ENCODE peak calls at places on chromosomes 13 and 19, in four cellular contexts. One of them, this sample, is unnamed.

GRCh38 chr19:29807178-29807577 is 4.6 kb upstream of the CCNE1 start:
- DNase-seq in caudate nucleus: no peak
- DNase-seq in HFF-Myc: no peak
- DNase-seq in gastrocnemius medialis: no peak
- DNase-seq in this sample: no peak

GRCh38 chr13:105059786-105060185 is 1475.7 kb downstream of the EFNB2 start:
- DNase-seq in HFF-Myc: no peak
- DNase-seq in gastrocnemius medialis: no peak
- DNase-seq in caudate nucleus: no peak
- DNase-seq in this sample: no peak

GRCh38 chr13:67071918-67072598 is 158.1 kb downstream of the PCDH9 start:
- DNase-seq in HFF-Myc: no peak
- DNase-seq in caudate nucleus: no peak
- DNase-seq in gastrocnemius medialis: no peak
- DNase-seq in this sample: no peak

GRCh38 chr13:40043759-40044158 is 388.3 kb downstream of the COG6 start:
- DNase-seq in caudate nucleus: no peak
- DNase-seq in HFF-Myc: no peak
- DNase-seq in gastrocnemius medialis: no peak
- DNase-seq in this sample: no peak

GRCh38 chr19:2602391-2603181 is 99.9 kb downstream of the GNG7 start:
- DNase-seq in caudate nucleus: no peak
- DNase-seq in HFF-Myc: peak; percentile 93
- DNase-seq in gastrocnemius medialis: peak; percentile 56
- DNase-seq in this sample: no peak

GRCh38 chr19:10095622-10095947 is 6.9 kb downstream of the ANGPTL6 start:
- DNase-seq in gastrocnemius medialis: no peak
- DNase-seq in HFF-Myc: no peak
- DNase-seq in caudate nucleus: no peak
- DNase-seq in this sample: no peak

GRCh38 chr13:21256351-21256761 is 79.9 kb downstream of the MRPL57 start:
- DNase-seq in caudate nucleus: no peak
- DNase-seq in HFF-Myc: no peak
- DNase-seq in gastrocnemius medialis: no peak
- DNase-seq in this sample: no peak

GRCh38 chr13:23146811-23147245 is 34.0 kb upstream of the SGCG start:
- DNase-seq in HFF-Myc: no peak
- DNase-seq in gastrocnemius medialis: no peak
- DNase-seq in caudate nucleus: no peak
- DNase-seq in this sample: no peak

GRCh38 chr19:511101-511841 is 4.0 kb downstream of the TPGS1 start:
- DNase-seq in HFF-Myc: no peak
- DNase-seq in caudate nucleus: no peak
- DNase-seq in gastrocnemius medialis: no peak
- DNase-seq in this sample: no peak